ENCODE peak calls at places on chromosomes 16 and 17, in five cellular contexts. A is osteocyte, P is WTC11, Z is MCF 10A, T is heart left ventricle. N is an unnamed sample.

GRCh38 chr17:35242158-35242804 is 591 bp upstream of the SLFN5 start:
- DNase-seq in A (no peak), Z (peak; percentile 93), T (peak; percentile 58), P (peak; percentile 83), N (peak; percentile 53)

GRCh38 chr16:26752166-26752565 is 314.6 kb upstream of the C16orf82 start:
- DNase-seq in P (no peak), Z (no peak), A (no peak), T (no peak), N (no peak)

GRCh38 chr16:68383858-68384257 is 64.5 kb downstream of the SMPD3 start:
- DNase-seq in Z (no peak), T (no peak), P (no peak), A (no peak), N (no peak)

GRCh38 chr17:37826497-37827115 is 81.7 kb upstream of the HNF1B start:
- DNase-seq in Z (no peak), T (peak; percentile 31), P (no peak), A (no peak), N (no peak)

GRCh38 chr16:65895906-65896305 is 470.6 kb upstream of the CDH5 start:
- DNase-seq in Z (no peak), A (no peak), P (no peak), T (no peak), N (no peak)

GRCh38 chr17:683040-683439 is 31.6 kb downstream of the VPS53 start:
- DNase-seq in Z (no peak), P (no peak), T (no peak), A (no peak), N (no peak)

GRCh38 chr17:49031965-49032928 is 35.1 kb downstream of the IGF2BP1 start:
- DNase-seq in A (no peak), P (peak; percentile 46), T (peak; percentile 25), Z (peak; percentile 82), N (peak; percentile 51)

GRCh38 chr16:75264531-75264998 is 13.1 kb upstream of the BCAR1 start:
- DNase-seq in Z (no peak), T (no peak), A (no peak), P (no peak), N (no peak)

GRCh38 chr17:46853896-46854444 is 2.6 kb downstream of the WNT9B start:
- DNase-seq in A (no peak), Z (no peak), T (no peak), P (no peak), N (no peak)

GRCh38 chr17:41937970-41938851 is 7.8 kb downstream of the ODAD4 start:
- DNase-seq in P (no peak), Z (no peak), T (peak; percentile 55), A (no peak), N (no peak)

GRCh38 chr16:12079411-12079965 is 103.0 kb downstream of the SNX29 start:
- DNase-seq in P (no peak), Z (no peak), T (peak; percentile 2), A (no peak), N (no peak)

GRCh38 chr17:75394332-75394918 is 11.1 kb downstream of the GRB2 start:
- DNase-seq in Z (no peak), T (no peak), P (no peak), A (no peak), N (no peak)

GRCh38 chr17:75396025-75396424 is 9.5 kb downstream of the GRB2 start:
- DNase-seq in Z (no peak), A (no peak), T (no peak), P (no peak), N (no peak)

GRCh38 chr17:75390982-75391381 is 14.5 kb downstream of the GRB2 start:
- DNase-seq in P (no peak), Z (no peak), A (no peak), T (no peak), N (no peak)

GRCh38 chr17:75392559-75392958 is 12.9 kb downstream of the GRB2 start:
- DNase-seq in Z (no peak), A (no peak), T (no peak), P (no peak), N (no peak)

DNA sequence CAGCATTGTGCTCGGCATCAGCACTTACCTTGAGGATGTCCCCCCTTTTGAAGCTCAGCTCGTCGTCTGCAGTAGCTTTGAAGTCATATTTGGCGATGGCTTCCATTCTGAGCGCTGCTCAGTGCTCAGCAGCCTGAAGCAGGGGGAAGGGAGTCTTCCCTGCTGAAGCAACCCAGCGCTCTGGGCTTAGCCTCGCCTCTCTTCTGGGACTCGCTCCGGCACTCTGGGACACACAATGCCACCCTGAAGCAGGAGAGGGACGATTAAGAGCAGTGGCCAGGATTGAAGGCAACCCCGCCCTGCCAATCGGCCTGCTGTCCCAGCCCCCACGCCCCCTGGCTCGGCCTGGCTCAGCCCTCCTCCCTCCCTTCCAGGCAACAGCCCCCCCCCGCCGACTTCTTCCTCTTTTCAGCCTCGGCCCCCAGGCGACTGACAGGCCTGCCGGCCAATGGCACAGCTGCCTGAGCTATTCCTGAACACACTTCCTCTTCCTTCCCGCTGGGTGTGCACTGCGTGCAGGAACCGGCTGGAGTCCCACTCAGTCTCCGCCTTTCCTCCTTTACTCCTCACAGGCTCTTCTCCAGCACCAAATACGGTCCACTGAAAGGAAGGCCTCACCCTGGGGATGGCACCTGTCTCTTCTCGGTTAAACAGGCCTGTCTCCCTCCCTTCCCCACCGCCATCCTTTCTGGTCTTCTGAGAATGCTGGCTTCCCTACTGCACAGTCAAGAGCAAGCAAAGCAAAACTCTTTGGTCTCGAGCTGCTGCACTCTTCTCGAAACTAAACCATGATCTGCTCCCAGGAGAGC is 11.8 kb downstream of the GRB2 start:
- DNase-seq in T (peak; percentile 99), P (peak; percentile 100), Z (peak; percentile 97), A (peak; percentile 99), N (peak; percentile 99)
- TF ChIP-seq CTCF in T (no peak), P (no peak), Z (no peak), A (no peak), N (no peak)

DNA sequence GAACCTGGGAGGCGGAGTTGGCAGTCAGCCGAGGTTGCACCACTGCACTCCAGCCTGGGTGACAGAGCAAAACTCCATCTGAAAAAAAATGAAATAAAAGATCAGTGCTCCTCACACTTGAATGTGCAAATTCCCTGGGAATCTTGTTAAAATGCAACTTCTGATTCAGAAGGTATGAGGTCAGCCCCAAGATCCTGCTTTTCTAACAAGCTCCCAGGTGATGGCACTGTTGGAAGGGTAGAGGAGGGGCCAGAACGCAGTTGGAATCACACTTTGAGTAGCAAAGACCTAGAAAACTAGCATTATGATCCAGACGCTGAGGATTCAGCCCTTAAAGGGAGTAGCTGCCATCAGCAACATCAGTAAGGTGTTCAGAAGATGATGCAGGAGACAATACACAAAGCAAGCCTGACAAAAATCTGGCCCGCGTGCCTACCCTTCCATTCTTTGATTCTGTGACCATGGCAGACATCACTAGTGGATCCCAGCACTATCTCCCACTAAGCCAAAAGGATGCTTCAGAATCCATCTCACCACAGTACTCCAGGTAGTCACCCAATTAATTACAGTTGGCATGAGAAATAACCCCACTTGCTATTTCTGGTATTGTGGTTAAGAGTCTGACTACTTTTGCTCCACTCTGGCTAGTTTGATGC is 33.1 kb upstream of the MEIOC start:
- DNase-seq in T (no peak), P (no peak), A (no peak), Z (peak; percentile 15), N (no peak)
- TF ChIP-seq CTCF in T (no peak), P (no peak), A (no peak), Z (no peak), N (no peak)

GRCh38 chr16:309476-309875 is 26.5 kb downstream of the PDIA2 start:
- DNase-seq in A (no peak), T (no peak), P (no peak), Z (no peak), N (no peak)
- TF ChIP-seq CTCF in A (no peak), T (no peak), P (no peak), Z (no peak), N (no peak)

DNA sequence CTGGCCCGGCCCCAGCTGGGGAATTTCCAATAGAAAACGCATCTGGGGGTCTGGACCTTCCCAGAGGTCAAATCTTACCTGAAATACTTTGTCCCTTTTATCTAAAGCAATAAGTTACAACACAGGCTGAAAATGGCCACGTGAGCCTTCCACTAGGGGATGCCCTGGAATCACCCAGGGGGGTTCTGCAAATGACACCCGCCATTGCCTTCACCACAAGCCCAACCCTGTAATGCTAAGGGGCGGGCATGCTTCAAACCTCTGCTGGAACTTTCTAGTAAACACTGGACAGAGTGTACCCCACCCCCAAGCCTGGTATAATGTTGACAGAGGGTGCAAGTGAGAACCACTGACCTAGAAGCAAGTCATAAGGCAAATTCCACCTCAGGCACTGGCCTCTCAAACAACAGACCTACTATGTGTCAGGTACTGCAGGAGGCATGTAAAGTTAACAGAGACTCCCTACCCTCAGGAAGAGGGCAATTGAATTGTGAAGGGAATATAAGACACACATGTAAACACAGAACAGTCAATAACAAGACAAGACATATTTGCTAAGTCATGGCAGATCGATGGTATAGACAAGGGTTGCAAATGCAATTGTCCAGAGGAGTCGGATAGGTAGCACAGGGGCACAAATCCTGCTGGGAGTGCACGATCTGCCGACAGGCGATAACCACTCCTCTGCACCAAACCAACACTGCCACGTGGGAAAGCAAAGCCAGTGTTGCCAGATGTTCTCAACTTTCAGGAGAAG is 59.0 kb downstream of the ARHGAP17 start:
- DNase-seq in P (no peak), A (no peak), T (no peak), Z (no peak), N (no peak)
- TF ChIP-seq CTCF in P (no peak), A (no peak), T (peak; percentile 19), Z (no peak), N (no peak)

GRCh38 chr17:12342609-12343248 is 322.1 kb downstream of the MAP2K4 start:
- DNase-seq in Z (peak; percentile 16), T (no peak), A (no peak), P (peak; percentile 89), N (peak; percentile 52)
- TF ChIP-seq CTCF in Z (peak; percentile 28), T (peak; percentile 17), A (peak; percentile 43), P (peak; percentile 86), N (peak; percentile 48)

DNA sequence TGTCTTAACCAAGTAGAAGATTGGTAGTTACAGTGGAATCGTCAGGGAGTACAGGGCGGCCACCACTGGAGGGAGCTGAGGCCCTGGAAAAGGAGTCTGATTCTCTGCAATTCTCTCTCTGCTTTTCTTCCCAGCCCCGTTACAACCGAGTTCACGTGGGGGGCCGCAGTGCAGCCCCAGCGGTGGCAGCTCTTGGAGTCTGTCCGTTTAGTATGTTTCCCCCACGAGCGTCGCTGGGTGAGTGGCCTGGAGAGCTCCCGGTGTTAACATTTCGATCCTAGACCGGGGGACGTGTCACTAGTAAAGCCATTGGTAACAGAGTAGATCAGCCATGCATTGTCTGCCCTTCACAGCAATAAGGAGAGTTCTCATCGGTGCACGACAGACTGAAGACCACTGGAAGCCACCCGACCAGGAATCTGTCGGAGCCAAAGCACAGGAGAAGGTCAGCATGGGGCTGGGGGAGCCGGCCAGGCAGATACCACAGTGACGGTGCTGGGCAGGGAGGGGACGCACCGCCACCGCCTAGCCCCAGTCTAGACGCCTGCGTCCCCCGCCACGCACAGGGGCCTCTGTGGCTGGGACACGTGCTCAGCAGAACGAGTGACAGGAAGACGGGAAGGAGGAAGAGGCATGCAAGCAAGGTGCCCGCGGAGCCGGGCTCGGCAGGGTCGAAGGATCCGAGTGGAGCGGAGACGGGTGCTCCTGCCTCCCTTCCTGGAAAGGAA is 15.7 kb downstream of the SLC16A3 start:
- DNase-seq in T (no peak), Z (no peak), A (no peak), P (no peak), N (no peak)
- TF ChIP-seq CTCF in T (peak; percentile 33), Z (peak; percentile 59), A (peak; percentile 61), P (peak; percentile 19), N (peak; percentile 49)

GRCh38 chr16:57593021-57593420 is 35.4 kb upstream of the ADGRG1 start:
- DNase-seq in Z (no peak), P (no peak), T (peak; percentile 11), A (peak; percentile 56), N (no peak)
- TF ChIP-seq CTCF in Z (no peak), P (no peak), T (no peak), A (no peak), N (no peak)